ENCODE peak calls at places on chromosomes 16 and 17, in eight cellular contexts. B is HCT116, Q is Peyer's patch, Y is stomach, G is neural progenitor cell, O is prostate gland, E is pancreas, K is tibial artery. V is an unnamed sample.

GRCh38 chr16:28538733-28539596 is at the start of gene NUPR1:
- DNase-seq in G (no peak), O (peak), Q (peak), K (peak), B (no peak), Y (peak), E (peak), V (no peak)

GRCh38 chr17:27339836-27340550 is 46.1 kb downstream of the WSB1 start:
- DNase-seq in K (peak), B (peak), G (no peak), E (no peak), O (no peak), Y (no peak), Q (no peak), V (no peak)

GRCh38 chr16:54129810-54130209 is 156.8 kb downstream of the IRX3 start:
- DNase-seq in O (no peak), K (no peak), Y (no peak), E (no peak), Q (no peak), G (no peak), B (no peak), V (no peak)

GRCh38 chr16:83351846-83352245 is 455.9 kb upstream of the HSBP1 start:
- DNase-seq in K (no peak), O (no peak), B (no peak), Q (no peak), Y (no peak), G (no peak), E (no peak), V (no peak)

GRCh38 chr17:67289174-67289876 is 44.3 kb upstream of the HELZ start:
- DNase-seq in Q (no peak), O (peak), K (peak), B (no peak), Y (peak), E (no peak), G (no peak), V (no peak)

GRCh38 chr16:73057369-73058210 is 9.7 kb upstream of the ZFHX3 start:
- DNase-seq in O (no peak), Q (no peak), K (peak), B (no peak), G (peak), E (peak), Y (no peak), V (no peak)

GRCh38 chr16:67936876-67937605 is 391 bp upstream of the PSMB10 start:
- DNase-seq in K (no peak), Q (peak), E (no peak), O (peak), G (no peak), B (no peak), Y (peak), V (no peak)

GRCh38 chr16:57842606-57843005 is 40.3 kb upstream of the KIFC3 start:
- DNase-seq in O (no peak), E (peak), Y (no peak), G (no peak), K (no peak), B (no peak), Q (no peak), V (no peak)

GRCh38 chr17:77264617-77265230 is 124.0 kb downstream of the SEC14L1 start:
- DNase-seq in O (no peak), G (no peak), K (no peak), E (no peak), Y (no peak), B (no peak), Q (no peak), V (no peak)

GRCh38 chr16:68079616-68080344 is 5.4 kb upstream of the NFATC3 start:
- DNase-seq in K (peak), O (no peak), G (no peak), E (peak), Q (peak), Y (peak), B (no peak), V (no peak)

GRCh38 chr17:78345172-78345571 is 14.7 kb downstream of the SOCS3 start:
- DNase-seq in B (no peak), K (no peak), E (no peak), Y (no peak), O (no peak), Q (no peak), G (no peak), V (no peak)
- TF ChIP-seq CTCF in B (no peak), K (no peak), E (no peak), Y (no peak), O (no peak), Q (no peak), G (no peak), V (no peak)

GRCh38 chr17:10114931-10115535 is 83.4 kb downstream of the GAS7 start:
- DNase-seq in K (peak), O (peak), Y (peak), E (peak), Q (peak), B (no peak), G (no peak), V (peak)
- H3K27ac ChIP-seq in K (peak), O (peak), Y (peak), E (peak), Q (peak), B (peak), G (no peak), V (no peak)

DNA sequence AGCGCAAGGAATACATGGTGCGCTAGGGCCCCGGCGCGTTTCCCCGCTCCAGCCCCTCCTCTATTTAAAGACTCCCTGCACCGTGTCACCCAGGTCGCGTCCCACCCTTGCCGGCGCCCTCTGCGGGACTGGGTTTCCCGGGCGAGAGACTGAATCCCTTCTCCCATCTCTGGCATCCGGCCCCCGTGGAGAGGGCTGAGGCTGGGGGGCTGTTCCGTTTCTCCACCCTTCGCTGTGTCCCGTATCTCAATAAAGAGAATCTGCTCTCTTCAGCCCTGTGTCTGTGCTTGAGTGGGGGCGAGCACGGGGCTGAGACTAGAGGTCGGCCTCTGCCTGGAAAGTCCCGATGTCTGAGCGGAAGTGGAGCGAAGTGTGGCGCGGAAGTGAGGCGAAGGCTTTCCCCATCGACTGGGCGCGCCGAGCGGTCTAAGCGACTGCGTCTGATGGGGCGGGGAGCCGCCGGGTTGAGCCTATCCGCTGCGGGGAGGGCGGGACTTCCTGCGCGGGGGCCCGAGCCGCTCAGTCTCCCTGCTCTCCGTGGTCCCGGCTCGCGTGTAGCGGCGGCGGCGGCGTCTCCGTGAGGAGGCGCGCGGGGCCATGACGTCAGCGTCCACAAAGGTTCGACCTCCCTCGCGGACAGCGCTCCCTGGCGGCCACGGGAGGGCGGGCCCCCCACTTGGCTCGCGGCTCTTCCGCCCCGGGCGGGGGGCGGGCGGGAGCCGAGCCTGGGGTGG is 2.0 kb downstream of the RNASEK start:
- DNase-seq in K (peak), E (peak), Q (peak), G (peak), O (peak), Y (peak), B (peak), V (peak)
- TF ChIP-seq CTCF in K (peak), E (peak), Q (peak), G (peak), O (peak), Y (peak), B (no peak), V (peak)

DNA sequence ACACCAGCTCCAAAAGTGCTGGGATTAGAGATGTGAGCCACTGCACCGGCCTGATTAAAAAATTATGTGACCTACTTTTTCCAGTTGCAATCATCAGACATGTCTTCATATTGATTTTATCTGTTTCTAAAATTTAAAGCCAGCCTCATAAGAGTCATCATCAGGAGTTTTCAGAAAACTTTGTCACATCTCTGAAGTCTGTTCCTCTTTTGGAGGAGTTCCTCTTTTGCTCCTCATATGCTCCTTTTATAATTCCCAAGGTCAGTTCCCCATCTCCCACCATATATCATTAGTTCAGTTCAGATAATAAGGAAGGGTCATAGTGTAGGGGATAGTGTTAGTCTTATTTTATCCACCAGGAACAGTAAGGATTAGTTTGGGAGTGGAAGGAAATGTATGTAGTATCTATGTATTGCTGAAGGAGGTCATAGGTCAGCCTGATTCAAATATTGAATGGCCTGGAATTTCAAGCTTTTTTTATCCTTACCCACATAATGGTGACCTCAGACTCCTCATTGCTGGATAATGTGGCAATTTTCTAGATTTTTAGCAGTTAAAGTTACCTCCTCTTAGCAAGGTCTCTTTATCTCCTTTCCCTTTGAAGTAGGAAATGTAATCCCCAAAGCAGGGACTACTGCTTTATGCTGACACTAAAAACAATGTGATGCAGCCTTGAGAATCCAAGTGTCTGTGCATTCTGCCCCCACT is 13.8 kb upstream of the DUSP14 start:
- DNase-seq in E (no peak), K (no peak), O (no peak), Q (no peak), B (no peak), Y (no peak), G (no peak), V (no peak)
- H3K27ac ChIP-seq in E (no peak), K (no peak), O (peak), Q (no peak), B (peak), Y (no peak), G (no peak), V (peak)

DNA sequence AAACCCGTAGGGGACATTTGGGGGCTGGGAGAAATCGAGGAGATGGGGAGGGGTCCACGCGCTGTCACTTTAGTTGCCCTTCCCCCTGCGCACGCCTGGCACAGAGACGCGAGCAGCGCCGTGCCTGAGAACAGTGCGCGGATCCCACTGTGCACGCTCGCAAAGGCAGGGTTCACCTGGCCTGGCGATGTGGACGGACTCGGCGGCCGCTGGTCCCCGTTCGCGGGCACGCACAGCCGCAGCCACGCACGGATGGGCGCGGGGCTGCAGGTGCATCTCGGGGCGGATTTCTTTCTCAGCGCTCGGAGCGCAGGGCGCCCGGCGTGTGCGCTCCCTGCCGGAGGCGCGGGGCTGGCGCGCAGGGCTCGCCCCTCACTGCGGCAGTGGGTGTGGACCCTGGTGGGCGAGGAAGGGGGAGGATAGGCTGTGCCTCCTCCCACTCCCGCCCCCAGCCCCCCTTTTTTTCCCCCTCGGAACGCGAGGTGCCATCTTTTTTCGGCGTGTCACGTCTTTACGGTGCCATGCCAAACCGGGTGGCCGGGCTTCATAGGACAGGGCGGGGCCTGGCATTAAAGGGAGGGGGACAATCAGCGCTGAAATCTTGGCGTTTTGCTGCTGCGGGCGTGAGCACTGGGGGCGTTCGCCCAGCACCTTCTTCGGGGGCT is 1.1 kb downstream of the MAPT start:
- DNase-seq in G (peak), K (no peak), Y (no peak), Q (no peak), E (peak), O (no peak), B (no peak), V (peak)
- TF ChIP-seq CTCF in G (peak), K (no peak), Y (no peak), Q (no peak), E (no peak), O (no peak), B (no peak), V (no peak)

DNA sequence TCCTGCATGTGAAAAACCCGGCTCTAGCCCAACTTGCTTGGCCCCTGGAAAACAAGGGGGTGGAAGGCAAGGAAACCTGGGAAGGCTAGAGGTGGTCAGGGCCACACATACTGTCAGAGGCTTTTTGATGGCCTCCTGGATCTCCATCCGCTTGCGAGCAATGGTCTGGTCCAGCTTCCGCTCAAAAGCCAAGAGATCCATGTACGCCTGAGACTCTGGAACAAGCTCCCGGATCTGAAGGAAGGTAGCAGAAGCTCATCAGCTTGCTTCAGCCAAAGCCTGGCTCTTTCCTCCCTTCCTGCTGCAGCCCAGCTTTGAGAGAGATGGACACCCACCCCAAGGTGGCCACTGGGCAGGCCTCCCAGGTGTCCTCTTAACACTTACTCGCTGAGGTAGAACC is 5.7 kb downstream of the SMARCD2 start:
- DNase-seq in K (no peak), O (no peak), B (no peak), Q (no peak), E (no peak), Y (no peak), G (no peak), V (no peak)
- H3K27ac ChIP-seq in K (peak), O (peak), B (no peak), Q (no peak), E (no peak), Y (no peak), G (no peak), V (no peak)

GRCh38 chr16:2343211-2343610 is 2.7 kb upstream of the ABCA3 start:
- DNase-seq in Y (no peak), B (no peak), Q (no peak), E (no peak), O (no peak), G (no peak), K (no peak), V (no peak)

GRCh38 chr16:2341456-2342447 is 1.2 kb upstream of the ABCA3 start:
- DNase-seq in B (no peak), E (peak), O (no peak), K (no peak), Y (no peak), G (peak), Q (no peak), V (no peak)

GRCh38 chr16:2337431-2338296 is 2.9 kb downstream of the ABCA3 start:
- DNase-seq in O (no peak), G (no peak), Q (peak), B (no peak), E (no peak), Y (no peak), K (no peak), V (no peak)

GRCh38 chr16:2340564-2341455 is at the start of gene ABCA3:
- DNase-seq in K (peak), B (peak), Q (peak), O (peak), Y (peak), G (peak), E (peak), V (peak)

DNA sequence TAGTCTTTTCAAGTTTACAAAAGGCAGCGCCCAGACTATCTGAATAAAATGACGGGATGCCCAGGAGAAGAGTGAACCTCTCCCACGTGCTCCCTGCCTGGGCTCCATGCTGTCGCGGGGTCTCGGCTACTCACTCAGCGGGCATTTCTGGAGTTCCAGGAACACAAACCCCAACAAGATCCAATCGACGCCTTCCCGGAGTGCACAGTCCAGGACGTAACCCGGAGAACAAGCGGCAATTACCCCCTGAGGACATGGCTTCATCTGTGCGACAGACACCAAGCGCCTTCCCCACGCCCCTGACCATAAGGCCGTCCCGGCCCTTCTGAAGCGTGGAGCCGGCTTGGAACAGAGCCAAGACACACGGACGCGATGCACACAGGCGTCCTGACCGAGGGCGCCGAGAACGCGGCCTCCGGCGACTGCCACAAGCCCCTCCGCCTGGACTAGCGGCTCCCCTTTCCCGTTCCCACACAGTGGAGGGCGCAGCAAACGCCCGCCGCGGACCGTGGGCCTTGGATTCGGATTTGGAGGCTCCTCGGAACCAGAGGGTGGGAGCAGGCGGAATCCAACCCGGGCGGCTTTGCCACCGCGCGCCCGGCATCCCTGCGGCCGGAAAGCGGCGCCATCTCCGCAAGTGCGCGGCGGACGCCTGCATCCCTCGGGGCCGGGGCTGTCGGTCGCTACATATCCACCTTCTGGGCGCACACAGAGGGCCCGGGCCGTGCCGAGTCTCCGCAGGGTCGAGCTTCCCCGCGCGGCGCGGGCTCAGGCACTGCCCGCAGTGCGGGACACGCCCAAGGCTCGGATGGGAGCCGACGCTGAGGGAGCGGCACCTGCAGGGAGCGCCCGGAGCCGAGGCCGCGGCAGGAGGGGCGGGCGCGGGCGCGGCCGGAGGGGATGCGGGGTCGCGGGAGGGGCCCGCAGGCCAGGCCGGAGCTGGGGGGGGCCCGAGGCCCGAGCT is 725 bp downstream of the ABCA3 start:
- DNase-seq in K (peak), Y (peak), O (peak), B (no peak), Q (peak), E (peak), G (peak), V (peak)
- TF ChIP-seq CTCF in K (no peak), Y (no peak), O (no peak), B (no peak), Q (no peak), E (no peak), G (peak), V (peak)

GRCh38 chr17:55536205-55536604 is 25.0 kb upstream of the SMIM36 start:
- DNase-seq in G (no peak), O (no peak), K (no peak), B (no peak), E (no peak), Q (no peak), Y (no peak), V (no peak)

GRCh38 chr17:55543709-55544108 is 32.5 kb upstream of the SMIM36 start:
- DNase-seq in Y (no peak), B (no peak), Q (no peak), K (no peak), O (no peak), G (no peak), E (no peak), V (no peak)

GRCh38 chr17:55545765-55546164 is 34.5 kb upstream of the SMIM36 start:
- DNase-seq in E (no peak), O (no peak), B (no peak), Y (no peak), K (no peak), G (no peak), Q (no peak), V (no peak)

GRCh38 chr17:55546481-55546880 is 35.2 kb upstream of the SMIM36 start:
- DNase-seq in K (no peak), B (no peak), E (no peak), Y (no peak), G (no peak), O (no peak), Q (no peak), V (no peak)

GRCh38 chr17:55540414-55541091 is 29.3 kb upstream of the SMIM36 start:
- DNase-seq in O (no peak), K (no peak), G (no peak), E (no peak), Y (no peak), B (no peak), Q (no peak), V (peak)
- H3K27ac ChIP-seq in O (no peak), K (no peak), G (no peak), E (no peak), Y (no peak), B (no peak), Q (no peak), V (no peak)

GRCh38 chr16:1823821-1824220 is 2.8 kb downstream of the HAGH start:
- DNase-seq in G (peak), E (no peak), Q (no peak), B (no peak), Y (peak), K (no peak), O (no peak), V (no peak)
- TF ChIP-seq CTCF in G (peak), E (no peak), Q (peak), B (peak), Y (no peak), K (no peak), O (no peak), V (peak)

DNA sequence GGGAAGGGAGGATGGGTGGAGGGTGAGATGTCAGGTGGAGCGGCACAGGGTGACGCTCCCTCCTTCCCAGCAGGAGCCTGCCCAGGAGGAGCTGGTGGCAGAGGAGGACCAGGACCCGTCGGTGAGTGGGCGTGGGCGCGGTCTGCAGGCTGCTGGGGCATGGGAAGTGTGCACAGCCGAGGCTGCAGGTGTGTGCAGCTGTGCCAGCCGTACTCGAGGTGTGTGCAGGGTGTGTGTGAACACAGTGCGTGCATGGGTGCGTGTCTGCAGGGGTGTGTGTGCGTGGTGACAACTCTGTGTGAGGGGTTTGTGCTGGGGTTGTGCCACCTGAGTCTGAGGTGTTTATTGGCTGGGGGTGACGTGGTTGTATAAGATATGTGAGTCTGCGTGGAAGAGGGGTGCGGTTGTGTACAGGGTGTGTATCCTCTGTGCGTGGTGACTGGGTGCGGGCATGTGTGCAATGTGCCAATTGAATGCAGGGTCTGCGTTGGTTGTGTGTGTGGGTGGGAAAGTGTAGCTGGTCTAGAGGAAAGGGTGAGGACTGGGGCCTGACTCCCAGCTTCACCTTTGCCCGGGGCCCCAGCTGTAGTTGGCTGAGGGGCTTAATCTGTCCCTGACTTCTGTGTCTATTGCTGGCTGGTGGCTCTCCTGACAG is 670 bp downstream of the TNFSF12 start:
- DNase-seq in K (no peak), G (no peak), Q (peak), O (no peak), B (no peak), Y (peak), E (no peak), V (no peak)
- H3K27ac ChIP-seq in K (peak), G (no peak), Q (peak), O (peak), B (peak), Y (peak), E (peak), V (no peak)